ENCODE peak calls at places on chromosomes 3 and 15, in seven cellular contexts. R is pancreas, X is mesothelial cell of epicardium, L is mucosa of descending colon, Y is esophagus squamous epithelium, H is H9, B is brain microvascular endothelial cell. O is an unnamed sample.

GRCh38 chr3:177641206-177641605 is 443.9 kb upstream of the TBL1XR1 start:
- DNase-seq in L (no peak), X (no peak), R (no peak), H (no peak), Y (no peak), B (no peak), O (no peak)

GRCh38 chr3:132662212-132662611 is 2.1 kb downstream of the UBA5 start:
- DNase-seq in H (no peak), Y (no peak), L (no peak), X (no peak), B (no peak), R (no peak), O (no peak)

GRCh38 chr3:187808466-187809291 is 63.4 kb upstream of the BCL6 start:
- DNase-seq in B (no peak), L (peak), Y (no peak), X (no peak), H (no peak), R (no peak), O (peak)

GRCh38 chr3:113508966-113509365 is 6.0 kb downstream of the SPICE1 start:
- DNase-seq in R (no peak), Y (no peak), H (no peak), B (no peak), L (no peak), X (no peak), O (no peak)

GRCh38 chr3:195823998-195824397 is 12.3 kb upstream of the MUC4 start:
- DNase-seq in H (no peak), Y (no peak), R (no peak), X (no peak), B (no peak), L (no peak), O (peak)

GRCh38 chr3:149369991-149370866 is 7.2 kb downstream of the TM4SF1 start:
- DNase-seq in R (no peak), B (no peak), H (no peak), X (no peak), Y (no peak), L (no peak), O (peak)

GRCh38 chr3:61236556-61236955 is 14.7 kb downstream of the FHIT start:
- DNase-seq in X (no peak), L (no peak), B (no peak), R (no peak), H (no peak), Y (no peak), O (peak)

GRCh38 chr3:113002676-113003075 is 11.9 kb downstream of the GTPBP8 start:
- DNase-seq in B (no peak), L (no peak), X (no peak), Y (no peak), H (no peak), R (no peak), O (peak)

GRCh38 chr3:191762323-191762960 is 301.5 kb downstream of the PYDC2 start:
- DNase-seq in Y (no peak), R (no peak), L (no peak), B (no peak), H (no peak), X (no peak), O (peak)

GRCh38 chr15:66184936-66185790 is 68.4 kb downstream of the MEGF11 start:
- DNase-seq in R (no peak), L (no peak), Y (no peak), H (peak), B (no peak), X (no peak), O (no peak)
- TF ChIP-seq CTCF in R (no peak), L (no peak), Y (no peak), H (no peak), B (no peak), X (no peak), O (no peak)

GRCh38 chr3:85193565-85193964 is 234.8 kb downstream of the CADM2 start:
- DNase-seq in B (no peak), Y (no peak), X (no peak), H (no peak), R (no peak), L (no peak), O (peak)
- TF ChIP-seq CTCF in B (peak), Y (peak), X (no peak), H (no peak), R (no peak), L (no peak), O (peak)

DNA sequence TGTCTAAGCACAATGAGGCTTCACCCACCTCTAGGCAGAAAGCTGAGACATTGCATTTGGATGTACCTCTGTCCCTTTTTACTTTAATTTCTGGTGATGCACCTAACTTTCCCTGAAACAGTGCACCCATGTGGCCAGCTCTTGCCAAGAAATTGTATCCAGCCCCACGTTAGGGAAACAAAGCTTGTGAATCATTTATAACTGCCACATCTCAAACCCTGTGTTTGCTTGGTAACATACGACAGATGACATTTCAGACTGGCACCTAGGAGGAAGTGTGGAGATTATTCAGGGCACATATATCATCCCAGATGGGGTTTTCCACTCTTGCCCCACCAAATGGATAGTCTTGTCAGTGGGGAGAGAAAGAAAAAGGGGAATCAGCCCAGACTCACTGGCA is 2.1 kb downstream of the CYB561D2 start:
- DNase-seq in Y (no peak), B (no peak), X (no peak), R (no peak), H (no peak), L (no peak), O (peak)
- TF ChIP-seq CTCF in Y (no peak), B (peak), X (no peak), R (no peak), H (peak), L (no peak), O (peak)

GRCh38 chr15:52254331-52254730 is 41.3 kb downstream of the MYO5C start:
- DNase-seq in R (no peak), H (no peak), X (no peak), Y (no peak), L (no peak), B (no peak), O (no peak)
- TF ChIP-seq CTCF in R (no peak), H (peak), X (no peak), Y (no peak), L (no peak), B (peak), O (no peak)

DNA sequence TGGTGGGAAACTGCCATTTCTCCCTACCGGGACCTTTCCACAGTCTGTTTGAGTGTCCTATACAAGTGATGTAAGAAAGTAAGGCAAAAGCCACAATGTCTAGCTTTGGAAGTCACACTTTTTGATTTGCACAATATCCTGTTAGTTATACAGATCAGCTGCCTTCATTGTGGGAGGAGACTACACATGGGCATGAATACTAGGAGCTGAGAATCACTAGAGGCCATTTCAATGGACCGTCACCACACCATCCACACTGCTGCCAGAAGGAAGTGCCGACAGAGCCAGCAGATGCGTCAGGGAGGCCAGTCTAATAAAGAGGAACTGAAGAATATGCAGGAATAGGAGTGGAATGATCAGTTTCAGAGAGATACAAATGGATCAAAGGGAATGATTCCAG is 65.8 kb downstream of the SCN11A start:
- DNase-seq in X (no peak), Y (no peak), L (no peak), H (no peak), R (no peak), B (peak), O (peak)
- TF ChIP-seq CTCF in X (no peak), Y (no peak), L (no peak), H (no peak), R (no peak), B (no peak), O (no peak)

DNA sequence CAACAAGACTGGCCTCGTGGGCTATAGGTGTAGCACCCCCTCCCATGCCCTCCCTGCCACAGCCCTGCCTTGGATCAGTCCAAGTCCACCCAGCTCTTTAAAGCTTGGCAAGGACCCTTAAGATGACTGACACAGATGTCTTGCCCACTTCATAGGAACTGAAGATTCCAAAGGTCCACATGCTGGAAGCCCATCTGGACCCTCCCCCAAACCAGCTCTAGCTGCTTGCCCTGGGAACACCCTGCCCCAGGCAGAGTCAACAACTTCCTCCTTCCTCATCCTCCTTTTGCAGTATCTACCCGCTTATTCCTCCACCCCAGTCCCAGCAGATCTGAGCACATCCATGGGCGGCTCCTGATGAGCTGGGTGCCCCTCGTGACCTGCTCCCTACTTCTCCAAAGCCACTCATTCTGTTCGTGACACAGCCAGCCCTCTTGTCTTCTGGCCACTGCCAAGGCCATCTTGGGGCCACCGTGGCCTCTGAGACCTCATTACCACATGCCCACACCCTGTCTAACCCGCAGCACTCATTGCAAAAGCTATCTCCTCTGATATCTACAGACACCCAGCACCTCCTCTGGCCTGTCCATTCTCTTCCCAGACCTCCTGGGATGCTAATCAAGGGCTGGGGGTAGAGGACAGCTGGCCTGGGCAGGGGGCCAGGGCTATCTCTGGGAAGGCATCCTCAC is 2.0 kb upstream of the PFKFB4 start:
- DNase-seq in B (no peak), Y (no peak), L (no peak), H (no peak), X (no peak), R (no peak), O (peak)
- TF ChIP-seq CTCF in B (no peak), Y (no peak), L (no peak), H (peak), X (peak), R (no peak), O (no peak)

GRCh38 chr3:74883690-74884089 is 269.2 kb upstream of the CNTN3 start:
- DNase-seq in H (peak), R (no peak), B (no peak), X (no peak), Y (no peak), L (peak), O (peak)
- TF ChIP-seq CTCF in H (peak), R (no peak), B (peak), X (no peak), Y (no peak), L (no peak), O (peak)

GRCh38 chr3:142595581-142595950 is 627 bp upstream of the PLS1 start:
- DNase-seq in X (no peak), Y (no peak), L (no peak), H (no peak), B (peak), R (peak), O (peak)

GRCh38 chr3:142595951-142596725 is at the start of gene PLS1:
- DNase-seq in Y (no peak), R (peak), X (peak), L (peak), B (peak), H (peak), O (peak)

GRCh38 chr3:142597898-142598297 is 1.7 kb downstream of the PLS1 start:
- DNase-seq in R (no peak), L (peak), B (no peak), H (no peak), X (no peak), Y (no peak), O (peak)

GRCh38 chr3:142595141-142595540 is 1.1 kb upstream of the PLS1 start:
- DNase-seq in X (no peak), R (no peak), Y (no peak), B (no peak), H (no peak), L (no peak), O (no peak)

GRCh38 chr3:142596726-142597088 is 514 bp downstream of the PLS1 start:
- DNase-seq in X (no peak), R (no peak), Y (no peak), L (no peak), B (no peak), H (no peak), O (no peak)
- TF ChIP-seq CTCF in X (no peak), R (no peak), Y (no peak), L (no peak), B (no peak), H (no peak), O (no peak)

GRCh38 chr3:183448369-183449128 is 20.1 kb upstream of the MCF2L2 start:
- DNase-seq in R (no peak), H (no peak), X (no peak), L (no peak), B (no peak), Y (no peak), O (no peak)

GRCh38 chr3:183447206-183448001 is 19.0 kb upstream of the MCF2L2 start:
- DNase-seq in R (peak), L (peak), H (peak), Y (peak), X (peak), B (peak), O (peak)

GRCh38 chr3:183446838-183447205 is 18.4 kb upstream of the MCF2L2 start:
- DNase-seq in B (no peak), R (no peak), H (no peak), X (no peak), L (no peak), Y (no peak), O (no peak)

GRCh38 chr3:183449391-183449790 is 21.0 kb upstream of the MCF2L2 start:
- DNase-seq in Y (no peak), H (no peak), R (no peak), X (no peak), B (peak), L (no peak), O (no peak)

GRCh38 chr3:183449791-183450190 is 21.4 kb upstream of the MCF2L2 start:
- DNase-seq in X (no peak), Y (no peak), R (no peak), B (no peak), L (no peak), H (no peak), O (no peak)
- TF ChIP-seq CTCF in X (no peak), Y (no peak), R (no peak), B (no peak), L (no peak), H (no peak), O (no peak)

GRCh38 chr3:9945358-9945757 is 6.8 kb downstream of the PRRT3 start:
- DNase-seq in R (no peak), L (no peak), X (no peak), H (no peak), B (no peak), Y (no peak), O (no peak)
- TF ChIP-seq CTCF in R (no peak), L (no peak), X (no peak), H (no peak), B (no peak), Y (no peak), O (no peak)